ENCODE peak calls at places on chromosomes 13 and 19, in ten cellular contexts. U is brain microvascular endothelial cell, Y is lower lobe of right lung, W is ovary, L is GM23338, A is left lung, H is heart right ventricle, D is spleen, N is A549, C is right atrium auricular region. F is an unnamed sample.

GRCh38 chr13:44578064-44578394 is 1.9 kb upstream of the TSC22D1 start:
- DNase-seq in D (no peak), U (no peak), N (peak), L (peak), A (no peak), C (no peak), Y (no peak), H (no peak), W (no peak), F (no peak)

GRCh38 chr19:54137913-54138776 is 583 bp downstream of the CNOT3 start:
- DNase-seq in D (peak), Y (peak), L (peak), H (no peak), A (peak), U (no peak), N (no peak), C (no peak), W (peak), F (no peak)

GRCh38 chr19:56071151-56071550 is 49.9 kb downstream of the ZNF787 start:
- DNase-seq in L (peak), C (no peak), H (no peak), A (no peak), W (no peak), N (no peak), U (no peak), D (peak), Y (no peak), F (no peak)

GRCh38 chr13:96958286-96958891 is 35.9 kb downstream of the OXGR1 start:
- DNase-seq in D (no peak), W (no peak), N (peak), A (no peak), U (peak), Y (no peak), L (peak), C (no peak), H (no peak), F (no peak)

GRCh38 chr19:4759388-4760284 is 31.9 kb upstream of the FEM1A start:
- DNase-seq in C (peak), N (peak), Y (peak), A (peak), U (peak), W (peak), D (peak), L (peak), H (peak), F (peak)

GRCh38 chr13:20442798-20443381 is 82.8 kb downstream of the CRYL1 start:
- DNase-seq in Y (no peak), H (no peak), L (no peak), A (no peak), U (no peak), D (no peak), C (no peak), W (no peak), N (no peak), F (no peak)

GRCh38 chr19:5144545-5145179 is 175.7 kb downstream of the KDM4B start:
- DNase-seq in H (no peak), W (peak), A (no peak), Y (peak), N (no peak), C (no peak), D (peak), U (no peak), L (no peak), F (no peak)

GRCh38 chr19:32041681-32042292 is 303.6 kb upstream of the ZNF507 start:
- DNase-seq in D (no peak), N (peak), U (peak), Y (no peak), H (peak), A (peak), C (no peak), L (peak), W (peak), F (peak)

GRCh38 chr19:45474941-45475516 is 7.2 kb downstream of the FOSB start:
- DNase-seq in U (peak), A (no peak), N (no peak), Y (no peak), C (no peak), H (no peak), L (no peak), W (no peak), D (no peak), F (no peak)

GRCh38 chr19:571127-571974 is 1.0 kb upstream of the BSG start:
- DNase-seq in N (peak), A (peak), W (no peak), C (no peak), H (no peak), L (peak), Y (peak), U (no peak), D (peak), F (no peak)

GRCh38 chr19:54533476-54533875 is 30.8 kb downstream of the LAIR2 start:
- DNase-seq in N (no peak), L (no peak), D (no peak), W (no peak), Y (no peak), H (no peak), U (no peak), C (no peak), A (no peak), F (no peak)

GRCh38 chr19:45413497-45413896 is 7.1 kb downstream of the POLR1G start:
- DNase-seq in L (no peak), H (no peak), C (no peak), W (no peak), D (no peak), Y (no peak), N (no peak), A (no peak), U (no peak), F (no peak)

GRCh38 chr13:110138009-110138699 is 168.8 kb downstream of the COL4A1 start:
- DNase-seq in H (peak), N (peak), D (peak), U (peak), A (peak), C (peak), L (peak), Y (peak), W (peak), F (peak)

GRCh38 chr19:3459322-3459881 is 20.9 kb downstream of the SMIM24 start:
- DNase-seq in C (peak), Y (peak), W (peak), N (peak), D (no peak), H (peak), L (peak), A (peak), U (peak), F (peak)

GRCh38 chr19:55147408-55148251 is 1.4 kb downstream of the TNNT1 start:
- DNase-seq in A (no peak), Y (no peak), D (no peak), W (no peak), H (no peak), N (peak), C (no peak), U (no peak), L (peak), F (no peak)

GRCh38 chr19:2064395-2064787 is 13.3 kb upstream of the MKNK2 start:
- DNase-seq in W (peak), H (no peak), C (no peak), D (no peak), U (no peak), N (no peak), Y (no peak), A (no peak), L (no peak), F (no peak)

GRCh38 chr19:30557212-30557611 is 185.0 kb downstream of the ZNF536 start:
- DNase-seq in W (no peak), C (no peak), Y (no peak), N (no peak), U (no peak), A (no peak), D (peak), L (no peak), H (no peak), F (no peak)

GRCh38 chr19:15436012-15436825 is 13.5 kb downstream of the WIZ start:
- DNase-seq in D (no peak), W (no peak), U (no peak), N (no peak), L (peak), Y (no peak), H (no peak), C (no peak), A (no peak), F (no peak)

GRCh38 chr13:113064534-113065405 is 40.8 kb upstream of the F7 start:
- DNase-seq in U (peak), A (peak), C (no peak), W (no peak), D (peak), L (no peak), N (peak), H (peak), Y (no peak), F (no peak)

GRCh38 chr19:42942187-42942789 is 5.3 kb upstream of the PSG7 start:
- DNase-seq in C (no peak), L (peak), Y (no peak), H (no peak), W (no peak), N (peak), D (no peak), U (no peak), A (no peak), F (no peak)

GRCh38 chr13:34722931-34723330 is 219.1 kb upstream of the NBEA start:
- DNase-seq in U (no peak), L (no peak), H (no peak), Y (no peak), W (no peak), A (no peak), C (no peak), D (no peak), N (no peak), F (no peak)

GRCh38 chr19:15466851-15467733 is 2.7 kb upstream of the RASAL3 start:
- DNase-seq in D (peak), A (no peak), N (peak), W (no peak), L (no peak), U (peak), H (no peak), Y (no peak), C (no peak), F (no peak)

GRCh38 chr13:20475927-20476691 is 49.5 kb downstream of the CRYL1 start:
- DNase-seq in H (no peak), U (no peak), D (peak), W (no peak), L (peak), A (no peak), Y (no peak), N (no peak), C (no peak), F (no peak)

GRCh38 chr13:87331178-87331577 is 340.0 kb upstream of the SLITRK5 start:
- DNase-seq in H (peak), W (no peak), U (no peak), Y (no peak), L (no peak), D (no peak), N (no peak), C (no peak), A (no peak), F (no peak)

GRCh38 chr13:26021516-26021915 is 30.3 kb downstream of the SHISA2 start:
- DNase-seq in U (no peak), A (no peak), H (no peak), D (no peak), L (no peak), C (no peak), W (no peak), Y (no peak), N (no peak), F (no peak)

GRCh38 chr19:46862504-46862835 is 1.7 kb downstream of the ARHGAP35 start:
- DNase-seq in A (peak), D (no peak), C (no peak), N (no peak), H (no peak), U (no peak), L (no peak), Y (no peak), W (peak), F (no peak)

GRCh38 chr19:46862974-46863632 is 2.3 kb downstream of the ARHGAP35 start:
- DNase-seq in L (peak), C (no peak), N (no peak), W (no peak), U (no peak), A (peak), H (no peak), D (no peak), Y (no peak), F (no peak)

GRCh38 chr19:46861691-46862503 is 1.1 kb downstream of the ARHGAP35 start:
- DNase-seq in D (no peak), Y (no peak), H (peak), U (no peak), W (no peak), N (no peak), L (peak), A (peak), C (no peak), F (no peak)

GRCh38 chr19:46866407-46867132 is 5.8 kb downstream of the ARHGAP35 start:
- DNase-seq in Y (no peak), H (no peak), N (peak), A (no peak), U (no peak), D (no peak), C (no peak), L (no peak), W (no peak), F (no peak)

GRCh38 chr19:46863818-46864629 is 3.2 kb downstream of the ARHGAP35 start:
- DNase-seq in N (no peak), A (peak), D (no peak), Y (peak), H (no peak), U (peak), C (no peak), L (peak), W (no peak), F (no peak)
- H3K4me3 ChIP-seq in N (peak), A (no peak), D (peak), Y (peak), H (peak), U (peak), C (peak), L (peak), W (no peak), F (peak)

DNA sequence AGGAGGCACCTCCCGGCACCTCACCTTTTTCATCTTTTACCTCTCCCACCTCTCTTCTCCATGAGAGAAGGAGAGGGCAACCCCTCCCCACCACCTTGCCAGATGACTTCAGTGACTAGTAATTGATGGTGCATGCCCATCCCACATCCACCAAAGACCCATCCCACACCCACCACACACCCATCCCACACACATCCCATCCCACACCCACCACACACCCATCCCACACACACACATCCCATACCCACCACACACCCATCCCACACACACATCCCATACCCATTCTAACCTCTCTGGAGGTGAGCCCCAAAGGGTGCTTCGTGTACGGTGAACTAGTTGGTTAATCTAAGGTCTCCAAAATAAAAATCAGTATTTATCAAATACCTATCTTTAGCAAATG is 44.7 kb downstream of the STK24 start:
- DNase-seq in L (no peak), Y (no peak), D (no peak), C (no peak), W (no peak), U (no peak), N (no peak), H (no peak), A (no peak), F (no peak)
- H3K27ac ChIP-seq in L (no peak), Y (no peak), D (no peak), C (no peak), W (no peak), U (no peak), N (no peak), H (no peak), A (no peak), F (no peak)

GRCh38 chr13:24922390-24923304 is 158.7 kb downstream of the RNF17 start:
- DNase-seq in U (peak), A (peak), C (peak), H (peak), W (peak), L (peak), Y (peak), D (peak), N (peak), F (peak)
- TF ChIP-seq CTCF in U (no peak), A (no peak), C (no peak), H (peak), W (no peak), L (no peak), Y (peak), D (peak), N (no peak), F (peak)

GRCh38 chr19:35117017-35117570 is 1.5 kb downstream of the FXYD3 start:
- DNase-seq in L (no peak), A (no peak), N (no peak), H (no peak), D (no peak), Y (no peak), W (no peak), U (no peak), C (no peak), F (no peak)
- H3K4me3 ChIP-seq in L (no peak), A (peak), N (no peak), H (no peak), D (no peak), Y (peak), W (peak), U (no peak), C (no peak), F (peak)

GRCh38 chr13:50783940-50784339 is 59.6 kb downstream of the DLEU7 start:
- DNase-seq in W (no peak), A (no peak), H (no peak), N (no peak), Y (no peak), C (no peak), U (no peak), L (no peak), D (no peak), F (no peak)
- H3K27ac ChIP-seq in W (no peak), A (no peak), H (no peak), N (no peak), Y (no peak), C (no peak), U (no peak), L (no peak), D (no peak), F (no peak)

DNA sequence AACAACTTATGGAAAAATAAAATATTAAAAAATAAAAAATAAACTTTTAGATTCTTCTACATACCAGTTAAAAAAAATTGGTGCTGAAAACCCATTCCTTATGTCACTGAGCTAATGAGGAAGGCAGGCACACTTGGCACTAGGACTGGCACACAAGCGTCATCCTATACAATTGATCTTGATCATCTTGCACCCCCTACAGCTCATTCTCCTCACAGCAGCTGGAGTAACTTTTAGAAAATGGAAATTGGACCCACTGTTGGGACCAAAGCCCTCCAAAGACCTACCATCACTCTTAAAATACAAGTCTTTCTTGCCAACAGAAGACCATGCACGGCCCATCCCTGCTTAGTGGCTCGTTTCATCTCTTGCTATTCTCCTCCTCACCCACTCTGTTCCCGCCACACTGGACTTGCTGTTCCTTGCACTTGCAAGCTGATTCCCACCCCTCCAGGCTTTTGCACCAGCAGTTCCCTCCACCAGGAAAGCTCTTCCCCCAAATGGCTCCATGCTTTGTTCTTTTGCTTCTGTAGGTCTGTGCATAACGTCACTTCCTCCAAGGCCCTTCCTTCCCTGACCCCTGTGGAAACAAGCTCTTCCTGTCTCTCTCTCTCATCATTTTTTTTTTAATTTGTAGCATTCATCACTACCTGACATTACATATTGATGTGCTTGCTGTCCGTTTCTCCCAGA is 11.6 kb downstream of the CTU1 start:
- DNase-seq in C (no peak), W (no peak), H (no peak), N (peak), D (peak), U (no peak), L (peak), Y (no peak), A (no peak), F (no peak)
- TF ChIP-seq CTCF in C (no peak), W (no peak), H (peak), N (peak), D (no peak), U (peak), L (peak), Y (no peak), A (no peak), F (peak)

GRCh38 chr19:41398603-41399002 is 985 bp downstream of the BCKDHA start:
- DNase-seq in N (no peak), A (no peak), D (no peak), U (no peak), W (no peak), Y (no peak), H (no peak), C (no peak), L (no peak), F (no peak)

GRCh38 chr19:41398042-41398403 is 405 bp downstream of the BCKDHA start:
- DNase-seq in L (no peak), H (no peak), Y (no peak), C (no peak), A (no peak), D (no peak), U (no peak), N (no peak), W (no peak), F (no peak)

GRCh38 chr19:41401483-41401882 is 3.9 kb downstream of the BCKDHA start:
- DNase-seq in L (no peak), A (no peak), H (no peak), U (no peak), C (no peak), D (no peak), W (no peak), Y (no peak), N (no peak), F (no peak)

GRCh38 chr19:41399091-41399490 is 1.5 kb downstream of the BCKDHA start:
- DNase-seq in H (no peak), W (no peak), L (no peak), U (no peak), C (no peak), A (no peak), D (no peak), Y (no peak), N (no peak), F (no peak)

DNA sequence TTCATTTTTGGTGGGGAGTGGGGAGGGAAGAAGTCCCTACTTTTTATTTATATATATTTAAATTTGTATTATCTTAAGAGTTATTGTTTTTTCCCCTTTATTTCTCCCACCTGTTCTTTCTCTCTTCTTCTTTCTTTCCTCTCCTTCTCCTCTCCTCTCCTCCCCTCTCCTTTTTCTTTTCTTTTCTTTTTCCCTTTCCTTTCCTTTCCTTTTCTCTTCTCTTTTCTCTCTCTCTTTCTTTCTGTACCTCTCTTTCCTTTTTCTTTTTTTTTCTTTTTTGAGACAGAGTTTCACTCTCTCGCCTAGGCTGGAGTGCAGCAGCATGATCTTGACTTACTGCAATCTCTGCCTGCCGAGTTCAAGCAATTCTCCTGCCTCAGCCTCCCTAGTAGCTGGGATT is 1.9 kb downstream of the BCKDHA start:
- DNase-seq in H (no peak), U (no peak), C (no peak), N (no peak), A (no peak), Y (no peak), L (no peak), W (no peak), D (no peak), F (no peak)
- H3K4me3 ChIP-seq in H (no peak), U (no peak), C (no peak), N (no peak), A (no peak), Y (no peak), L (no peak), W (no peak), D (no peak), F (no peak)

GRCh38 chr13:40615619-40616018 is 50.8 kb downstream of the FOXO1 start:
- DNase-seq in N (no peak), C (no peak), W (no peak), D (no peak), H (no peak), L (no peak), A (no peak), Y (no peak), U (no peak), F (no peak)
- H3K27ac ChIP-seq in N (no peak), C (no peak), W (no peak), D (peak), H (no peak), L (peak), A (no peak), Y (no peak), U (no peak), F (peak)

GRCh38 chr13:51148952-51149573 is 38.0 kb upstream of the C13orf42 start:
- DNase-seq in N (peak), L (peak), H (no peak), D (no peak), W (no peak), A (no peak), U (peak), C (peak), Y (no peak), F (no peak)
- TF ChIP-seq CTCF in N (peak), L (peak), H (peak), D (peak), W (no peak), A (peak), U (peak), C (peak), Y (peak), F (peak)